ENCODE peak calls at places on chromosome 5, in four cellular contexts. B is IMR-90, F is HCT116, W is astrocyte. S is an unnamed sample.

GRCh38 chr5:156838966-156839365 is 11.1 kb upstream of the PPP1R2B start:
- DNase-seq in B (no peak), F (no peak), W (no peak), S (no peak)

GRCh38 chr5:32522429-32523143 is 62.8 kb upstream of the SUB1 start:
- DNase-seq in B (peak; percentile 84), F (no peak), W (peak; percentile 94), S (no peak)

GRCh38 chr5:98789029-98789428 is 15.6 kb downstream of the RGMB start:
- DNase-seq in B (no peak), F (no peak), W (no peak), S (no peak)

GRCh38 chr5:13660072-13660471 is 284.4 kb downstream of the DNAH5 start:
- DNase-seq in B (peak; percentile 70), F (no peak), W (peak; percentile 7), S (no peak)

GRCh38 chr5:158246661-158247060 is 387.7 kb upstream of the CLINT1 start:
- DNase-seq in B (no peak), F (no peak), W (no peak), S (no peak)

GRCh38 chr5:177397875-177398390 is 2.5 kb downstream of the PFN3 start:
- DNase-seq in B (no peak), F (no peak), W (no peak), S (no peak)

GRCh38 chr5:96721351-96721970 is 59.3 kb downstream of the CAST start:
- DNase-seq in B (peak; percentile 62), F (no peak), W (no peak), S (no peak)

GRCh38 chr5:1174122-1174936 is 27.1 kb upstream of the SLC6A19 start:
- DNase-seq in B (peak; percentile 74), F (peak; percentile 81), W (peak; percentile 48), S (no peak)

GRCh38 chr5:124343451-124343867 is 403.0 kb downstream of the ZNF608 start:
- DNase-seq in B (peak; percentile 95), F (no peak), W (peak; percentile 99), S (peak; percentile 79)

GRCh38 chr5:10912435-10912834 is 151.4 kb upstream of the DAP start:
- DNase-seq in B (no peak), F (no peak), W (no peak), S (no peak)

GRCh38 chr5:73233053-73233460 is 60.1 kb downstream of the TMEM174 start:
- DNase-seq in B (no peak), F (no peak), W (no peak), S (no peak)

GRCh38 chr5:179914032-179914755 is 6.5 kb upstream of the TBC1D9B start:
- DNase-seq in B (peak; percentile 53), F (no peak), W (peak; percentile 29), S (no peak)

GRCh38 chr5:158943057-158943456 is 156.7 kb downstream of the EBF1 start:
- DNase-seq in B (peak; percentile 91), F (peak; percentile 16), W (peak; percentile 87), S (peak; percentile 36)

GRCh38 chr5:41794478-41794877 is 75.7 kb downstream of the OXCT1 start:
- DNase-seq in B (peak; percentile 98), F (peak; percentile 19), W (peak; percentile 98), S (peak; percentile 87)

GRCh38 chr5:956941-957729 is 51.5 kb upstream of the NKD2 start:
- DNase-seq in B (peak; percentile 90), F (no peak), W (peak; percentile 92), S (peak; percentile 72)

GRCh38 chr5:154513669-154514084 is 35.6 kb upstream of the HAND1 start:
- DNase-seq in B (no peak), F (no peak), W (peak; percentile 38), S (no peak)

GRCh38 chr5:136004436-136004835 is 24.4 kb upstream of the TGFBI start:
- DNase-seq in B (peak; percentile 97), F (no peak), W (peak; percentile 80), S (no peak)

GRCh38 chr5:59724482-59725392 is 168.8 kb downstream of the PDE4D start:
- DNase-seq in B (peak; percentile 36), F (peak; percentile 12), W (no peak), S (peak; percentile 11)

GRCh38 chr5:76084496-76085285 is 1.5 kb downstream of the SV2C start:
- DNase-seq in B (no peak), F (no peak), W (no peak), S (no peak)

GRCh38 chr5:146042628-146043279 is 62.6 kb downstream of the PLAC8L1 start:
- DNase-seq in B (peak; percentile 80), F (peak; percentile 27), W (peak; percentile 87), S (peak; percentile 27)

GRCh38 chr5:171957591-171958251 is 48.7 kb downstream of the FBXW11 start:
- DNase-seq in B (no peak), F (no peak), W (no peak), S (no peak)
- TF ChIP-seq CTCF in B (no peak), F (no peak), W (no peak), S (no peak)

GRCh38 chr5:178581621-178582020 is 8.6 kb downstream of the COL23A1 start:
- DNase-seq in B (no peak), F (no peak), W (no peak), S (no peak)
- H3K27ac ChIP-seq in B (no peak overlapping the region), F (no peak overlapping the region), W (no peak overlapping the region), S (no peak overlapping the region)

DNA sequence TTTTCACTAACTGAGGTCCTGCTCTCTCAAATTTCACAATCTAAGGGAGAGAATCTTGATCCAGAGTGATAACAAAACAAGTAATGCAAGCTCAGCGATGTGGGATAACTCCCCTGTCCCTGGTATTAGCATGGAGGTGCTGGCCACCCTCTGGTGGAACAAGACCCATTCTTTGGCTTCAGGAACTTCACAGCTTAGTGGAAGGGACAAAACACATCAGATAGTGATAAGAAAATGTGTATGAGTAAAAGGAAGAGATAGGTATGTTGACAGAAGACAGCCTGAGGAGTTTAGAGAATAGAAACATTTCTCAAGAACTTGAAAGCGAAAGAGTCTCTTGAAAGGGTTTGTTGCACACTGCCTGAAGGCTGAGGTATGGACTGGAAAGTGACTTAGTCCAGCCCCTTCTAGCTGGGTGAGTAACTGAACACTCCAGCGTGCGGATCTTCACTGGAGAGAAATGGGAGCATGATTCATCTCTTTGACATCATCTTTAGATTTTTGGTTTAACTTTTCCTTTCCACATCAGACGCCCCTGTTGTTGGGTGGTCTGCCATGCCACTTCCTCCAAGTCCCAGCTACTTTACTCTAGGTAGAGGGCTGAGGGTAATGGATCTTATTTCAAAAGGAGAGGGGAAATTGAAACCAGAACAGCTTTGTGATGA is 25.4 kb upstream of the ZSWIM6 start:
- DNase-seq in B (peak; percentile 93), F (no peak), W (peak; percentile 88), S (no peak)
- H3K4me3 ChIP-seq in B (peak overlapping the region; percentile 12), F (no peak overlapping the region), W (no peak overlapping the region), S (peak overlapping the region; percentile 33)

DNA sequence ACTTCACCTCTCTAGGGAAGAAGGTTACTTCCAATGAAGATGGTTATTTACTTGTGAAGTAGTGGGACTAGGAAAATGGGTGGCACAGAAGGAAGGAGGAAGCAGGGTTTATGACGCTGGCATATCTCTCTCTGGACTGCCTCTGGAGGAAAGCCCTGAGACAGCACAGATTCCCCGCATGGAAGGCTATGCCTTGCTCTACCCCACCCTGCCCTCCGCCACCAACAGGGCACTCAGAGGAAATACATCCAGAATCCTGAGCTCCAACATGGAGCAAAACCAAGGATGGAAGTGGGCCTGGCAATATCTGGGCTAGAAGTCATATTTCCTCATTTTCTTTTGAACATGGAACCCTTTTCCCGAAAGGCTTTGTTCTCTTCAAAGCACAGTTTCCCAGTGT is 346.9 kb downstream of the ZSWIM6 start:
- DNase-seq in B (no peak), F (peak; percentile 18), W (no peak), S (no peak)
- TF ChIP-seq CTCF in B (no peak), F (no peak), W (no peak), S (no peak)

GRCh38 chr5:150137997-150138396 is 17.6 kb downstream of the PDGFRB start:
- DNase-seq in B (peak; percentile 65), F (no peak), W (no peak), S (no peak)
- H3K27ac ChIP-seq in B (peak overlapping the region; percentile 98), F (no peak overlapping the region), W (peak overlapping the region; percentile 99), S (peak overlapping the region; percentile 100)

GRCh38 chr5:163963881-163964280 is 458.5 kb downstream of the MAT2B start:
- DNase-seq in B (no peak), F (no peak), W (peak; percentile 42), S (no peak)
- H3K4me3 ChIP-seq in B (no peak overlapping the region), F (no peak overlapping the region), W (no peak overlapping the region), S (no peak overlapping the region)

GRCh38 chr5:65912311-65912710 is 14.1 kb upstream of the ERBIN start:
- DNase-seq in B (no peak), F (no peak), W (no peak), S (no peak)

GRCh38 chr5:65916066-65916465 is 10.3 kb upstream of the ERBIN start:
- DNase-seq in B (no peak), F (no peak), W (no peak), S (no peak)

GRCh38 chr5:65914644-65915196 is 11.7 kb upstream of the ERBIN start:
- DNase-seq in B (no peak), F (no peak), W (no peak), S (no peak)

GRCh38 chr5:65916636-65917035 is 9.7 kb upstream of the ERBIN start:
- DNase-seq in B (no peak), F (no peak), W (no peak), S (no peak)

GRCh38 chr5:65913519-65913918 is 12.9 kb upstream of the ERBIN start:
- DNase-seq in B (peak; percentile 9), F (no peak), W (no peak), S (no peak)
- TF ChIP-seq CTCF in B (no peak), F (no peak), W (no peak), S (no peak)

GRCh38 chr5:132416306-132417009 is 46.9 kb downstream of the SLC22A5 start:
- DNase-seq in B (no peak), F (no peak), W (no peak), S (no peak)

GRCh38 chr5:132417461-132417860 is 48.0 kb downstream of the SLC22A5 start:
- DNase-seq in B (no peak), F (no peak), W (no peak), S (no peak)

GRCh38 chr5:132417010-132417439 is 47.5 kb downstream of the SLC22A5 start:
- DNase-seq in B (no peak), F (no peak), W (no peak), S (no peak)

GRCh38 chr5:132418876-132419275 is 49.4 kb downstream of the SLC22A5 start:
- DNase-seq in B (no peak), F (no peak), W (no peak), S (no peak)

GRCh38 chr5:132417889-132418432 is 48.5 kb downstream of the SLC22A5 start:
- DNase-seq in B (no peak), F (no peak), W (no peak), S (no peak)
- H3K27ac ChIP-seq in B (no peak overlapping the region), F (no peak overlapping the region), W (no peak overlapping the region), S (no peak overlapping the region)

GRCh38 chr5:57306359-57306758 is 132.5 kb downstream of the GPBP1 start:
- DNase-seq in B (no peak), F (no peak), W (no peak), S (no peak)
- H3K4me3 ChIP-seq in B (no peak overlapping the region), F (no peak overlapping the region), W (no peak overlapping the region), S (no peak overlapping the region)